ENCODE peak calls at places on chromosomes 2 and 18, in seven cellular contexts. One of them, this sample, is unnamed.

GRCh38 chr2:47223980-47224379 is 68.9 kb upstream of the STPG4 start:
- DNase-seq in A673: no peak
- DNase-seq in WERI-Rb-1: no peak
- DNase-seq in K562: no peak
- DNase-seq in A549: no peak
- DNase-seq in upper lobe of right lung: no peak
- DNase-seq in AG09309: no peak
- DNase-seq in this sample: no peak

GRCh38 chr2:150526827-150527226 is 39.4 kb upstream of the RND3 start:
- DNase-seq in A673: peak
- DNase-seq in WERI-Rb-1: no peak
- DNase-seq in K562: no peak
- DNase-seq in A549: peak
- DNase-seq in upper lobe of right lung: no peak
- DNase-seq in AG09309: peak
- DNase-seq in this sample: no peak

GRCh38 chr2:239396881-239397681 is 3.7 kb downstream of the HDAC4 start:
- DNase-seq in A673: no peak
- DNase-seq in WERI-Rb-1: no peak
- DNase-seq in K562: no peak
- DNase-seq in A549: peak
- DNase-seq in upper lobe of right lung: peak
- DNase-seq in AG09309: no peak
- DNase-seq in this sample: no peak

GRCh38 chr2:134443814-134444480 is 190.1 kb downstream of the MGAT5 start:
- DNase-seq in A673: no peak
- DNase-seq in WERI-Rb-1: no peak
- DNase-seq in K562: no peak
- DNase-seq in A549: no peak
- DNase-seq in upper lobe of right lung: no peak
- DNase-seq in AG09309: no peak
- DNase-seq in this sample: no peak

GRCh38 chr2:219495531-219496122 is 3.1 kb upstream of the GMPPA start:
- DNase-seq in A673: peak
- DNase-seq in WERI-Rb-1: peak
- DNase-seq in K562: peak
- DNase-seq in A549: peak
- DNase-seq in upper lobe of right lung: no peak
- DNase-seq in AG09309: peak
- DNase-seq in this sample: peak

GRCh38 chr18:26493021-26493420 is 55.3 kb downstream of the KCTD1 start:
- DNase-seq in A673: no peak
- DNase-seq in WERI-Rb-1: no peak
- DNase-seq in K562: no peak
- DNase-seq in A549: no peak
- DNase-seq in upper lobe of right lung: no peak
- DNase-seq in AG09309: no peak
- DNase-seq in this sample: no peak

GRCh38 chr2:44778221-44778654 is 163.3 kb upstream of the SIX3 start:
- DNase-seq in A673: peak
- DNase-seq in WERI-Rb-1: peak
- DNase-seq in K562: no peak
- DNase-seq in A549: no peak
- DNase-seq in upper lobe of right lung: no peak
- DNase-seq in AG09309: no peak
- DNase-seq in this sample: peak

GRCh38 chr18:45197526-45197970 is 417.7 kb upstream of the SLC14A2 start:
- DNase-seq in A673: peak
- DNase-seq in WERI-Rb-1: no peak
- DNase-seq in K562: no peak
- DNase-seq in A549: peak
- DNase-seq in upper lobe of right lung: no peak
- DNase-seq in AG09309: peak
- DNase-seq in this sample: no peak

GRCh38 chr2:216389565-216389964 is 17.3 kb upstream of the MARCHF4 start:
- DNase-seq in A673: no peak
- DNase-seq in WERI-Rb-1: no peak
- DNase-seq in K562: no peak
- DNase-seq in A549: no peak
- DNase-seq in upper lobe of right lung: no peak
- DNase-seq in AG09309: no peak
- DNase-seq in this sample: no peak

GRCh38 chr2:71792926-71793761 is 339.8 kb downstream of the DYSF start:
- DNase-seq in A673: no peak
- DNase-seq in WERI-Rb-1: no peak
- DNase-seq in K562: no peak
- DNase-seq in A549: no peak
- DNase-seq in upper lobe of right lung: peak
- DNase-seq in AG09309: peak
- DNase-seq in this sample: no peak

GRCh38 chr18:48825101-48825745 is 125.5 kb downstream of the SMAD7 start:
- DNase-seq in A673: no peak
- DNase-seq in WERI-Rb-1: peak
- DNase-seq in K562: no peak
- DNase-seq in A549: no peak
- DNase-seq in upper lobe of right lung: peak
- DNase-seq in AG09309: no peak
- DNase-seq in this sample: no peak

GRCh38 chr18:77129150-77129551 is 3.4 kb downstream of the MBP start:
- DNase-seq in A673: no peak
- DNase-seq in WERI-Rb-1: no peak
- DNase-seq in K562: no peak
- DNase-seq in A549: no peak
- DNase-seq in upper lobe of right lung: no peak
- DNase-seq in AG09309: peak
- DNase-seq in this sample: no peak

GRCh38 chr2:27407798-27408491 is 1.4 kb downstream of the PPM1G start:
- DNase-seq in A673: peak
- DNase-seq in WERI-Rb-1: peak
- DNase-seq in K562: peak
- DNase-seq in A549: peak
- DNase-seq in upper lobe of right lung: no peak
- DNase-seq in AG09309: no peak
- DNase-seq in this sample: peak

GRCh38 chr18:55932675-55933074 is 344.7 kb upstream of the TCF4 start:
- DNase-seq in A673: no peak
- DNase-seq in WERI-Rb-1: no peak
- DNase-seq in K562: no peak
- DNase-seq in A549: no peak
- DNase-seq in upper lobe of right lung: no peak
- DNase-seq in AG09309: no peak
- DNase-seq in this sample: no peak

GRCh38 chr2:14313351-14313750 is 319.2 kb upstream of the LRATD1 start:
- DNase-seq in A673: peak
- DNase-seq in WERI-Rb-1: no peak
- DNase-seq in K562: no peak
- DNase-seq in A549: no peak
- DNase-seq in upper lobe of right lung: no peak
- DNase-seq in AG09309: no peak
- DNase-seq in this sample: no peak

GRCh38 chr2:70944291-70944690 is 8.6 kb downstream of the ATP6V1B1 start:
- DNase-seq in A673: no peak
- DNase-seq in WERI-Rb-1: peak
- DNase-seq in K562: no peak
- DNase-seq in A549: no peak
- DNase-seq in upper lobe of right lung: peak
- DNase-seq in AG09309: no peak
- DNase-seq in this sample: no peak

GRCh38 chr18:31042391-31043181 is at the start of gene DSC3:
- DNase-seq in A673: no peak
- DNase-seq in WERI-Rb-1: peak
- DNase-seq in K562: no peak
- DNase-seq in A549: peak
- DNase-seq in upper lobe of right lung: peak
- DNase-seq in AG09309: no peak
- DNase-seq in this sample: peak
- TF ChIP-seq CTCF in A673: no peak
- TF ChIP-seq CTCF in WERI-Rb-1: no peak
- TF ChIP-seq CTCF in K562: no peak
- TF ChIP-seq CTCF in A549: no peak
- TF ChIP-seq CTCF in upper lobe of right lung: no peak
- TF ChIP-seq CTCF in AG09309: no peak
- TF ChIP-seq CTCF in this sample: no peak

GRCh38 chr2:75466708-75467311 is 93.9 kb downstream of the EVA1A start:
- DNase-seq in A673: peak
- DNase-seq in WERI-Rb-1: peak
- DNase-seq in K562: peak
- DNase-seq in A549: peak
- DNase-seq in upper lobe of right lung: no peak
- DNase-seq in AG09309: no peak
- DNase-seq in this sample: peak

GRCh38 chr2:75460630-75461029 is 100.1 kb downstream of the EVA1A start:
- DNase-seq in A673: no peak
- DNase-seq in WERI-Rb-1: no peak
- DNase-seq in K562: no peak
- DNase-seq in A549: no peak
- DNase-seq in upper lobe of right lung: no peak
- DNase-seq in AG09309: no peak
- DNase-seq in this sample: no peak

GRCh38 chr2:75464348-75464946 is 96.3 kb downstream of the EVA1A start:
- DNase-seq in A673: peak
- DNase-seq in WERI-Rb-1: no peak
- DNase-seq in K562: no peak
- DNase-seq in A549: peak
- DNase-seq in upper lobe of right lung: no peak
- DNase-seq in AG09309: no peak
- DNase-seq in this sample: no peak

GRCh38 chr2:75462714-75463113 is 98.0 kb downstream of the EVA1A start:
- DNase-seq in A673: no peak
- DNase-seq in WERI-Rb-1: peak
- DNase-seq in K562: no peak
- DNase-seq in A549: no peak
- DNase-seq in upper lobe of right lung: no peak
- DNase-seq in AG09309: no peak
- DNase-seq in this sample: no peak

DNA sequence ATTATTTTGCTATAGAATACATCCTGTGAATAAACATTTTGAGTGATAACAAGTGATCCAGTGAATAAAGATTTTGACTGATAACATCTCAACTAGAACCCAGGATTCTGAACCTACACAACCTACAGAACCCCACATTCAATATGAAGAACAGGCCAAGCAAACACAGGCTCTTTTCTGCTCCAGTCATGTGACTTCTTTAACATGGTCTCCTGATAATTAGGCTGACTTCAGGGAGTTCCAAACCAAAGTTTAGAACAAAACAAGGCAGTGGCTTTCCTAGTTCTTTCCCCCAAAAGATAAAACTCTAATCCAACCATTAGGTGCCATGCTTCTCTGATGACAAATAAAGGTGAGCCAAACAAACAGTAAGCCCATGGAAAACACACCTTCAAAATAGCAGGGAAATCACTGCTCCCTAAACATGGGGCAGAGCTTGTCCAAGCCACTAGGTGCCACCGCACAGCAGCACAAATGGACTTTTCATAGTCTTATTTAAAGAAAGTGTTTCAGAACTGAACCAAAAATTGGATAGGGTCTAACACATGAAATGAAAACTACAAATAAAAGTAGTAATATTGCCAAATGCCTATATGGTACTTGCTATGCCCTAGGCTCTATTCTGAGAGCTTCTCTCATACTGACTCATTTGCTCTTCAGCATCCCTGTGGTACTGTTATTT is 95.3 kb downstream of the EVA1A start:
- DNase-seq in A673: peak
- DNase-seq in WERI-Rb-1: no peak
- DNase-seq in K562: no peak
- DNase-seq in A549: peak
- DNase-seq in upper lobe of right lung: no peak
- DNase-seq in AG09309: no peak
- DNase-seq in this sample: peak
- TF ChIP-seq CTCF in A673: peak
- TF ChIP-seq CTCF in WERI-Rb-1: peak
- TF ChIP-seq CTCF in K562: no peak
- TF ChIP-seq CTCF in A549: peak
- TF ChIP-seq CTCF in upper lobe of right lung: peak
- TF ChIP-seq CTCF in AG09309: peak
- TF ChIP-seq CTCF in this sample: no peak

DNA sequence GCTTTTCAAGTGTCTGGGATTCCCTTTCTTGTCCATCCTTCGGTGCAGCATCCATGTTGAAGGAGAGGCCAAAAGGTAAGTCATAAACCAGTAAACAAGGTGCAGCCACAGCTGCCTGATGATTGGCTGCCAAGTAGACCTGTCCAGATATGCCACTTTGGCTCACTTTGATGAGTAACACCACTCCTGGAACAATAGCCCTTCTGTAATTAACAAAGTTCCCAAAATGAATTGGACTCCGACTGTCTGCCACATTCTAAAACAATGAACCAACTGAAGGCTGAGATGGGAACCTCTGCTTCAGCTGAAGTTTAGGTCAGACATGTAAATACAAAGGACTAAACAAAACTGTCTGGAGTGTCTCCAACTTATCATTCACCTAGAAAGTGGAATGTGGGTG is 82.2 kb upstream of the LGALSL start:
- DNase-seq in A673: no peak
- DNase-seq in WERI-Rb-1: no peak
- DNase-seq in K562: no peak
- DNase-seq in A549: no peak
- DNase-seq in upper lobe of right lung: no peak
- DNase-seq in AG09309: no peak
- DNase-seq in this sample: no peak
- TF ChIP-seq CTCF in A673: no peak
- TF ChIP-seq CTCF in WERI-Rb-1: no peak
- TF ChIP-seq CTCF in K562: no peak
- TF ChIP-seq CTCF in A549: no peak
- TF ChIP-seq CTCF in upper lobe of right lung: no peak
- TF ChIP-seq CTCF in AG09309: no peak
- TF ChIP-seq CTCF in this sample: no peak

GRCh38 chr2:199744260-199744659 is 106.7 kb downstream of the FTCDNL1 start:
- DNase-seq in A673: no peak
- DNase-seq in WERI-Rb-1: no peak
- DNase-seq in K562: no peak
- DNase-seq in A549: no peak
- DNase-seq in upper lobe of right lung: no peak
- DNase-seq in AG09309: no peak
- DNase-seq in this sample: no peak

GRCh38 chr2:199739413-199740110 is 111.4 kb downstream of the FTCDNL1 start:
- DNase-seq in A673: peak
- DNase-seq in WERI-Rb-1: peak
- DNase-seq in K562: peak
- DNase-seq in A549: peak
- DNase-seq in upper lobe of right lung: peak
- DNase-seq in AG09309: peak
- DNase-seq in this sample: peak

GRCh38 chr2:199742884-199743283 is 108.1 kb downstream of the FTCDNL1 start:
- DNase-seq in A673: no peak
- DNase-seq in WERI-Rb-1: peak
- DNase-seq in K562: no peak
- DNase-seq in A549: no peak
- DNase-seq in upper lobe of right lung: no peak
- DNase-seq in AG09309: no peak
- DNase-seq in this sample: no peak

GRCh38 chr2:199738723-199739412 is 112.1 kb downstream of the FTCDNL1 start:
- DNase-seq in A673: peak
- DNase-seq in WERI-Rb-1: no peak
- DNase-seq in K562: no peak
- DNase-seq in A549: peak
- DNase-seq in upper lobe of right lung: no peak
- DNase-seq in AG09309: peak
- DNase-seq in this sample: no peak

DNA sequence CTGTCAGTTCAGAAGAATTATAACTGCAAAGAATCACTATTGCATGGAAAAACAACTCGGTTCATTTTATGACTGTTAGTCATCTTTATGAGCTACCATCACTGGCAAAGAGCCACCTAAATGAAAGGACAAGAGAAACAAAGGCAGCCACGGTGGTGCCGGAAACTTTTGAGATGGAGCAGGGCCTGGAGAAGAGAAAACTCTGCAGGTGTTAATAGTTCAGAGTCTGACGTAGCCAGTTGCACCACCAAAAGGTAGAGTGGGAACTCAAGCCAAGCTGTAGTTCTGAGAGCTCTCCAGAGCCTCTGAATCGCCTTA is 110.9 kb downstream of the FTCDNL1 start:
- DNase-seq in A673: no peak
- DNase-seq in WERI-Rb-1: no peak
- DNase-seq in K562: no peak
- DNase-seq in A549: no peak
- DNase-seq in upper lobe of right lung: no peak
- DNase-seq in AG09309: no peak
- DNase-seq in this sample: no peak
- TF ChIP-seq CTCF in A673: peak
- TF ChIP-seq CTCF in WERI-Rb-1: no peak
- TF ChIP-seq CTCF in K562: no peak
- TF ChIP-seq CTCF in A549: no peak
- TF ChIP-seq CTCF in upper lobe of right lung: no peak
- TF ChIP-seq CTCF in AG09309: no peak
- TF ChIP-seq CTCF in this sample: peak